ENCODE peak calls at places on chromosomes 7 and 10, in five cellular contexts. T is mammary epithelial cell, Q is SK-N-SH, Y is colonic mucosa, P is prostate gland. A is an unnamed sample.
A peak's percentile ranks its signal among the peaks of the same experiment; 100 is the strongest.

GRCh38 chr10:69479737-69480412 is 28.6 kb downstream of the TSPAN15 start:
- DNase-seq in T (no peak), Q (no peak), Y (no peak), P (no peak), A (peak; percentile 47)

GRCh38 chr10:77116904-77117303 is 520.7 kb downstream of the KCNMA1 start:
- DNase-seq in T (peak; percentile 52), Q (no peak), Y (no peak), P (no peak), A (no peak)

GRCh38 chr10:126705131-126705530 is 34.6 kb upstream of the C10orf90 start:
- DNase-seq in T (no peak), Q (no peak), Y (no peak), P (no peak), A (no peak)

GRCh38 chr7:2880882-2881281 is 36.8 kb upstream of the GNA12 start:
- DNase-seq in T (no peak), Q (peak; percentile 66), Y (no peak), P (no peak), A (no peak)

GRCh38 chr7:69781412-69781846 is 183.2 kb downstream of the AUTS2 start:
- DNase-seq in T (no peak), Q (no peak), Y (no peak), P (peak; percentile 50), A (peak; percentile 24)

GRCh38 chr7:112162161-112163020 is 43.8 kb downstream of the DOCK4 start:
- DNase-seq in T (no peak), Q (peak; percentile 54), Y (no peak), P (no peak), A (peak; percentile 26)

GRCh38 chr10:59387951-59388431 is 25.6 kb upstream of the FAM13C start:
- DNase-seq in T (peak; percentile 68), Q (no peak), Y (no peak), P (no peak), A (peak; percentile 65)

GRCh38 chr10:101031796-101032636 is 982 bp downstream of the SFXN3 start:
- DNase-seq in T (no peak), Q (peak; percentile 80), Y (peak; percentile 77), P (peak; percentile 66), A (peak; percentile 87)

GRCh38 chr7:27901028-27901760 is 161.2 kb downstream of the TAX1BP1 start:
- DNase-seq in T (peak; percentile 19), Q (no peak), Y (no peak), P (no peak), A (no peak)

GRCh38 chr7:82700739-82701138 is 257.2 kb upstream of the CACNA2D1 start:
- DNase-seq in T (no peak), Q (peak; percentile 44), Y (peak; percentile 20), P (no peak), A (no peak)

GRCh38 chr10:48364659-48365405 is 58.4 kb downstream of the MAPK8 start:
- DNase-seq in T (peak; percentile 50), Q (no peak), Y (no peak), P (peak; percentile 36), A (no peak)

GRCh38 chr7:128356546-128357365 is 4.7 kb downstream of the PRRT4 start:
- DNase-seq in T (no peak), Q (peak; percentile 75), Y (no peak), P (no peak), A (no peak)

GRCh38 chr7:39428221-39428620 is 138.0 kb upstream of the YAE1 start:
- DNase-seq in T (peak; percentile 43), Q (no peak), Y (no peak), P (no peak), A (no peak)

GRCh38 chr10:90031776-90032175 is 330.4 kb downstream of the KIF20B start:
- DNase-seq in T (no peak), Q (no peak), Y (no peak), P (no peak), A (no peak)

GRCh38 chr10:76306859-76307258 is 875.4 kb downstream of the LRMDA start:
- DNase-seq in T (no peak), Q (no peak), Y (no peak), P (no peak), A (no peak)

GRCh38 chr7:126411821-126412383 is 840.8 kb downstream of the GRM8 start:
- DNase-seq in T (no peak), Q (no peak), Y (no peak), P (no peak), A (no peak)

GRCh38 chr7:130491841-130492518 is at the start of gene MEST:
- DNase-seq in T (no peak), Q (peak; percentile 80), Y (no peak), P (peak; percentile 6), A (no peak)

GRCh38 chr7:50544992-50545391 is 20.2 kb downstream of the DDC start:
- DNase-seq in T (no peak), Q (no peak), Y (no peak), P (no peak), A (no peak)

GRCh38 chr10:77301305-77301730 is 336.3 kb downstream of the KCNMA1 start:
- DNase-seq in T (peak; percentile 43), Q (no peak), Y (no peak), P (no peak), A (no peak)

GRCh38 chr10:126250045-126250444 is 138.2 kb downstream of the ADAM12 start:
- DNase-seq in T (no peak), Q (no peak), Y (no peak), P (peak; percentile 17), A (no peak)

GRCh38 chr7:157337316-157338149 is 729 bp downstream of the DNAJB6 start:
- DNase-seq in T (peak; percentile 53), Q (peak; percentile 91), Y (peak; percentile 74), P (peak; percentile 31), A (peak; percentile 33)

GRCh38 chr7:32890553-32891045 is 961 bp downstream of the KBTBD2 start:
- DNase-seq in T (peak; percentile 69), Q (peak; percentile 47), Y (peak; percentile 66), P (peak; percentile 53), A (peak; percentile 35)

GRCh38 chr7:18829518-18830252 is 287.8 kb downstream of the TWIST1 start:
- DNase-seq in T (peak; percentile 43), Q (peak; percentile 26), Y (peak; percentile 23), P (no peak), A (no peak)

GRCh38 chr7:135206887-135207738 is 4.2 kb downstream of the WDR91 start:
- DNase-seq in T (no peak), Q (no peak), Y (no peak), P (no peak), A (no peak)

GRCh38 chr7:133945497-133945896 is 181.6 kb upstream of the LRGUK start:
- DNase-seq in T (no peak), Q (no peak), Y (no peak), P (no peak), A (no peak)

GRCh38 chr10:91352760-91353159 is 57.4 kb upstream of the HECTD2 start:
- DNase-seq in T (no peak), Q (no peak), Y (no peak), P (no peak), A (no peak)

GRCh38 chr10:69421611-69422308 is 5.0 kb upstream of the TACR2 start:
- DNase-seq in T (no peak), Q (no peak), Y (no peak), P (peak; percentile 32), A (no peak)

GRCh38 chr10:5550250-5550545 is 25.4 kb downstream of the CALML3 start:
- DNase-seq in T (no peak), Q (no peak), Y (no peak), P (no peak), A (no peak)

GRCh38 chr10:71748671-71749191 is 24.6 kb downstream of the VSIR start:
- DNase-seq in T (no peak), Q (peak; percentile 55), Y (peak; percentile 79), P (no peak), A (peak; percentile 78)
- H3K27ac ChIP-seq in T (no peak overlapping the region), Q (no peak overlapping the region), Y (peak overlapping the region; percentile 68), P (peak overlapping the region; percentile 57), A (peak overlapping the region; percentile 24)

GRCh38 chr10:34768972-34769330 is 46.1 kb downstream of the PARD3 start:
- DNase-seq in T (no peak), Q (no peak), Y (no peak), P (no peak), A (no peak)

GRCh38 chr10:34769941-34770340 is 45.2 kb downstream of the PARD3 start:
- DNase-seq in T (no peak), Q (no peak), Y (no peak), P (no peak), A (no peak)

GRCh38 chr10:34766811-34767516 is 48.1 kb downstream of the PARD3 start:
- DNase-seq in T (no peak), Q (no peak), Y (no peak), P (no peak), A (no peak)

GRCh38 chr10:34766256-34766580 is 48.9 kb downstream of the PARD3 start:
- DNase-seq in T (no peak), Q (peak; percentile 36), Y (no peak), P (no peak), A (no peak)

GRCh38 chr10:34768261-34768971 is 46.7 kb downstream of the PARD3 start:
- DNase-seq in T (peak; percentile 75), Q (no peak), Y (peak; percentile 87), P (peak; percentile 92), A (peak; percentile 55)
- H3K27ac ChIP-seq in T (peak overlapping the region; percentile 46), Q (no peak overlapping the region), Y (peak overlapping the region; percentile 14), P (peak overlapping the region; percentile 14), A (no peak overlapping the region)

DNA sequence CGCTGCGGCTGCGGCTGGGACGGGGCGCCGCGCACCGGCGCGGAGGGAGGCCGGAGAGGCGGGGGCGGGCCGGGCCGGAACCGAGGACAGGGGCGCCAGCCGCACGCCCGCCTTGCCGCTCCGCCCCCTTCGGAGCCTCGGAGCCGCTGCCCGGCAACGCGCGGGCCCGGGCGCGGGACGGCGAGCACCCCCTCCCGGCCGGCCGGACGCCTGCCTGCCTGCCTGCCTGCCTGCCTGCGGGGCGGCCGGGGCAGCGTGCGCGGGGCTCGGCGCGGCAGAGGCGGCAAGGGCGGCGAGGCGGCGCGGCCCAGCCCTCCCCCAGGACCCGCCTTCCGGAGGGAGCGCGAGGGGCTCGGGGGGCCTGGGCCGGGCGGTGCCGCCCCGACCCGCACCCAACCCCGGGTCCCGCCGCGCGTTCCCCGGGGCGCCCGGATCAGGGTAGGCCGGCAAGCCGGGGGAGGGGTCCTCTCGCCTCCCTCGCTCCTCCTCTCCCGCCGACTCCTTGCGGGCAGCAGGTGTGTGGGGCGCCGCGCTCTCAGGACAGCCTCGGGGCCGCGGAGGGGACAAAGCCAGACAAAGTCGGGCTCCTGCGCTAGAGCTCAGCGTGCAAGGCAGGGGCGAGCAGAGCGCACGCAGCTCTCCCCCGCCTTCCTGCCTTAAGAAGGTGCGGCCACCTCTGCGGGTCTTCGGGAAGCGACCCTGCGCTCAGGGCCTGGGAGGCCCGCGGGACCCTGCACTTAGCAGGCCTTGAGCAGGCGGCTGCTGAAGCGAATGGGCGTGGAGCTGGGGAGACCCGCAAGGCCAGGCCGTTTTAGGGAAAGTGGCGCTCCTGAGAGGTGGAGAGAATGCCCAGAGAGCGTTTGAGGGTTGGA is at the start of gene KIAA1549:
- DNase-seq in T (peak; percentile 60), Q (peak; percentile 98), Y (peak; percentile 61), P (peak; percentile 54), A (no peak)
- H3K27ac ChIP-seq in T (peak within 1 kb of the TSS; percentile 27), Q (peak within 1 kb of the TSS; percentile 64), Y (no peak within 1 kb of the TSS), P (peak within 1 kb of the TSS; percentile 63), A (no peak within 1 kb of the TSS)

GRCh38 chr10:114478281-114478680 is 74.0 kb upstream of the AFAP1L2 start:
- DNase-seq in T (no peak), Q (no peak), Y (no peak), P (no peak), A (no peak)

GRCh38 chr10:114481055-114481454 is 76.8 kb upstream of the AFAP1L2 start:
- DNase-seq in T (no peak), Q (no peak), Y (no peak), P (no peak), A (no peak)

GRCh38 chr10:114479307-114479706 is 75.0 kb upstream of the AFAP1L2 start:
- DNase-seq in T (no peak), Q (peak; percentile 27), Y (no peak), P (peak; percentile 26), A (no peak)

GRCh38 chr10:114477285-114477684 is 73.0 kb upstream of the AFAP1L2 start:
- DNase-seq in T (no peak), Q (no peak), Y (no peak), P (no peak), A (peak; percentile 83)

GRCh38 chr10:114479836-114480235 is 75.5 kb upstream of the AFAP1L2 start:
- DNase-seq in T (no peak), Q (no peak), Y (no peak), P (no peak), A (no peak)
- H3K27ac ChIP-seq in T (no peak overlapping the region), Q (no peak overlapping the region), Y (no peak overlapping the region), P (no peak overlapping the region), A (no peak overlapping the region)